ENCODE peak calls at places on chromosome X, in nine cellular contexts. Y, G, A, M, R, Z, K, O and I are unnamed samples. For H3K36me3, the result is how much of the 10 kb centered on the place peaks cover.

GRCh38 chrX:48648299-48648698 is 35.3 kb upstream of the WAS start:
- DNase-seq in Y (peak), G (no peak), A (no peak), M (peak), R (peak), Z (no peak), K (no peak), O (peak), I (peak)

GRCh38 chrX:12825801-12826200 is 34.6 kb downstream of the PRPS2 start:
- DNase-seq in Y (no peak), G (no peak), A (no peak), M (no peak), R (no peak), Z (no peak), K (no peak), O (peak), I (no peak)

GRCh38 chrX:119885554-119886428 is 9.9 kb upstream of the AKAP14 start:
- DNase-seq in Y (no peak), G (no peak), A (no peak), M (no peak), R (no peak), Z (no peak), K (no peak), O (no peak), I (no peak)

GRCh38 chrX:154317391-154318000 is 21.9 kb downstream of the TKTL1 start:
- DNase-seq in Y (peak), G (no peak), A (no peak), M (no peak), R (no peak), Z (no peak), K (no peak), O (no peak), I (no peak)

GRCh38 chrX:31269914-31270313 is 198.1 kb upstream of the FTHL17 start:
- DNase-seq in Y (no peak), G (no peak), A (no peak), M (no peak), R (no peak), Z (no peak), K (no peak), O (no peak), I (no peak)

GRCh38 chrX:19760841-19761512 is 126.4 kb downstream of the SH3KBP1 start:
- DNase-seq in Y (no peak), G (no peak), A (no peak), M (no peak), R (no peak), Z (no peak), K (no peak), O (peak), I (no peak)

GRCh38 chrX:154373340-154374306 is 811 bp downstream of the FLNA start:
- DNase-seq in Y (peak), G (no peak), A (peak), M (peak), R (no peak), Z (peak), K (peak), O (peak), I (peak)

GRCh38 chrX:45540181-45540580 is 339.5 kb upstream of the DIPK2B start:
- DNase-seq in Y (no peak), G (no peak), A (no peak), M (no peak), R (no peak), Z (no peak), K (no peak), O (peak), I (no peak)

GRCh38 chrX:87425618-87426017 is 92.0 kb upstream of the KLHL4 start:
- DNase-seq in Y (no peak), G (no peak), A (no peak), M (no peak), R (no peak), Z (no peak), K (no peak), O (no peak), I (no peak)

GRCh38 chrX:115337735-115338134 is 48.2 kb downstream of the LUZP4 start:
- DNase-seq in Y (peak), G (no peak), A (no peak), M (no peak), R (no peak), Z (peak), K (no peak), O (peak), I (no peak)

GRCh38 chrX:23841847-23842522 is 59.0 kb downstream of the SAT1 start:
- DNase-seq in Y (no peak), G (no peak), A (no peak), M (no peak), R (no peak), Z (no peak), K (no peak), O (no peak), I (no peak)

GRCh38 chrX:24200133-24200532 is 50.6 kb downstream of the ZFX start:
- DNase-seq in Y (no peak), G (no peak), A (no peak), M (no peak), R (no peak), Z (no peak), K (no peak), O (no peak), I (no peak)

GRCh38 chrX:154515803-154516654 is at the start of gene FAM3A:
- DNase-seq in Y (peak), G (peak), A (peak), M (peak), R (peak), Z (peak), K (peak), O (peak), I (peak)

GRCh38 chrX:130994671-130995070 is 63.5 kb upstream of the ARHGAP36 start:
- DNase-seq in Y (peak), G (no peak), A (no peak), M (no peak), R (no peak), Z (no peak), K (no peak), O (no peak), I (no peak)

GRCh38 chrX:355329-356050 is 31.2 kb downstream of the PPP2R3B start:
- DNase-seq in Y (no peak), G (no peak), A (no peak), M (peak), R (no peak), Z (no peak), K (peak), O (no peak), I (no peak)

GRCh38 chrX:10015711-10016515 is 48.8 kb downstream of the CLDN34 start:
- DNase-seq in Y (peak), G (no peak), A (peak), M (peak), R (no peak), Z (no peak), K (peak), O (peak), I (no peak)

GRCh38 chrX:28189011-28189410 is 207.8 kb upstream of the DCAF8L1 start:
- DNase-seq in Y (peak), G (no peak), A (no peak), M (no peak), R (no peak), Z (no peak), K (no peak), O (peak), I (no peak)

GRCh38 chrX:86148024-86148511 is at the start of gene DACH2:
- DNase-seq in Y (peak), G (no peak), A (peak), M (peak), R (peak), Z (peak), K (peak), O (peak), I (peak)

GRCh38 chrX:16832301-16832700 is 37.9 kb downstream of the RBBP7 start:
- DNase-seq in Y (no peak), G (no peak), A (no peak), M (no peak), R (no peak), Z (no peak), K (no peak), O (peak), I (no peak)

GRCh38 chrX:70292788-70293187 is 2.9 kb downstream of the KIF4A start:
- DNase-seq in Y (no peak), G (no peak), A (no peak), M (no peak), R (no peak), Z (no peak), K (no peak), O (no peak), I (no peak)

GRCh38 chrX:135543924-135544323 is 23.5 kb downstream of the INTS6L start:
- DNase-seq in Y (no peak), G (no peak), A (no peak), M (no peak), R (no peak), Z (no peak), K (no peak), O (no peak), I (no peak)

GRCh38 chrX:9530848-9531274 is 66.0 kb downstream of the TBL1X start:
- DNase-seq in Y (peak), G (peak), A (peak), M (peak), R (peak), Z (peak), K (peak), O (peak), I (peak)

GRCh38 chrX:35115205-35115604 is 172.6 kb downstream of the FAM47B start:
- DNase-seq in Y (peak), G (no peak), A (no peak), M (no peak), R (no peak), Z (no peak), K (no peak), O (peak), I (no peak)
- H3K36me3 ChIP-seq in Y (under half), G (under half), A (under half), M (under half), R (under half), Z (under half), K (under half), O (under half), I (under half)

DNA sequence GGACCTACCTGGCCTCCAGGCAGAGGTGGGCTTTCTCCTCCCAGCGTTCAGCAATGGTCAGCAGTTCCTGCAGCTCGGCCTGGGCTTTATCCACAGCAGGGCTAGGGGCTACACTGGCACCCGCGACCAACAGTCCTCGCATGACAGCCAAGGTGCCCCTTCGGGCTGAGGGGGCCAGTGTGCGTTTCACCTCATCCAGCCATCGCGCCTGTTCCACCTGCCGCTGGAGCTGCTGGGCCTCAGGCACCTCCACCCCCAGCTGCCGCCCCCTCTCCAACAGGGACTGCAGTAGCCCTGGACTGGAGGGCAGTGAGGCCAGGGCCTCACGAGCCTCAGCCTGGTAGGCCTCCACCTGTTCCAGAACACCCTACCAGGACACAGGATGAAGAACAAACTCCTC is 28.3 kb downstream of the KDM5C start:
- DNase-seq in Y (no peak), G (no peak), A (no peak), M (no peak), R (no peak), Z (no peak), K (no peak), O (no peak), I (no peak)
- H3K36me3 ChIP-seq in Y (under half), G (under half), A (under half), M (half or more), R (half or more), Z (half or more), K (under half), O (under half), I (under half)

DNA sequence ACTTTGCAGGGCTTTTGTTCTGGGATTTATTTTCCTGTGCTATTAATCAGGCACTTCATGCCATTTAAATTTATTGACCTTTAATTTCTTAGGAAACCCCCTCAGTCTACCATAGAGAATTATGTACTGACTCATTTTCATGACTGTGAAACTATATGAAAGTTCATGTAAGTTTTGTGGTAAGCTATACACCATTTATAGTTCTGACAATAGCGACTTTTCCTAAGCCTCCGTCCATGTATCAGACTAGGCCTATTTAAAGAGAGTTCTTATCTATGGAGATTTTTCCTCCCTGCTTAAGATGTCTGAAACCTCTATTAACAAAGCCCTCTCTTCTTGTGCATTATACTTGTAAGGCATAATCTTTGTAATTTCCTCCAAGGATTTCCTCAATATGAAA is 111.6 kb downstream of the AFF2 start:
- DNase-seq in Y (no peak), G (no peak), A (no peak), M (no peak), R (no peak), Z (no peak), K (no peak), O (no peak), I (no peak)
- H3K36me3 ChIP-seq in Y (under half), G (under half), A (under half), M (under half), R (under half), Z (under half), K (under half), O (under half), I (under half)

DNA sequence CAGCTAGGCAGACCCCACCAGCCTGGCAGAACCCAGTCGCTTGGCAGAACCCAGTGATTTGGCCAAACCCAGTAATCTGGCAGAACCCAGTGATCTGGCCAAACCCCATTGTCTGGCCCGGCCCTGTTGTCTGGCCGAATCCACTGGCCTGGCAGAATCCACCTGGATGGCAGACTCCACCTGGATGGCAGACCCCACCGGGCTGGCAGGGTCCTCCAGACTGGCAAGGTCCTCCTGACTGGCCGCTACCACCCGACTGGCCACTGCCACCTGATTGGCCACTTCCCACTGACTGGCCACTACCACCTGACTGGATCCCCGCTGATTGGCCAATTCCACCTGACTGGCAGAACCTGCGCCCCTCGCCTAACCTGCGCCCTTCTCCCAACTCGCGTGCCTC is 3.2 kb downstream of the MAGED1 start:
- DNase-seq in Y (no peak), G (no peak), A (no peak), M (no peak), R (no peak), Z (no peak), K (no peak), O (no peak), I (no peak)
- H3K36me3 ChIP-seq in Y (under half), G (under half), A (under half), M (under half), R (under half), Z (under half), K (under half), O (under half), I (under half)

DNA sequence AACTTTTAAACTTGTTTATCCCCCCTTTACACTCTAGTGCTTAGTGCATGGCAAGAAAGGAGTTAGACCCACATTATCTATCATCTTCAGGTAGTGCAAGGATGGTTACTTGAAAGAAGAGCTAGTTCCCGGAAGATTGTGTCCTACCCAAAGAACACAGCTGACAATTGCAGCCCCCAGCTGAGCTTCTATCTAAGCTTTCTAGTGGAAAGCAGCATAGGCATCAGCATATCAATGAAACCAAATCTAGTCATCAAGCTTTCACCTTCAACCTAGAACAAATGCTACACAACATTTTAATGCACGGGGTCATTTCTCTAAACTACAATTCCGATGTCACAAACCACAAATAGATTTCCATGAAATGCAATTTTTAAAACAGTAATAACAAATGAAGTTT is 88.9 kb upstream of the TFDP3 start:
- DNase-seq in Y (no peak), G (no peak), A (no peak), M (no peak), R (no peak), Z (no peak), K (no peak), O (no peak), I (no peak)
- H3K36me3 ChIP-seq in Y (under half), G (under half), A (under half), M (under half), R (under half), Z (under half), K (under half), O (under half), I (under half)